ENCODE peak calls at places on chromosomes 12 and 14, in five cellular contexts. One of them, this sample, is unnamed.

GRCh38 chr14:99720941-99721791 is 37.1 kb downstream of the CYP46A1 start:
- DNase-seq in choroid plexus epithelial cell: no peak
- DNase-seq in effector memory CD8-positive, alpha-beta T cell: no peak
- DNase-seq in GM12878: no peak
- DNase-seq in GM12892: no peak
- DNase-seq in this sample: no peak

GRCh38 chr14:90698379-90698869 is 117.8 kb downstream of the TTC7B start:
- DNase-seq in choroid plexus epithelial cell: peak
- DNase-seq in effector memory CD8-positive, alpha-beta T cell: no peak
- DNase-seq in GM12878: no peak
- DNase-seq in GM12892: no peak
- DNase-seq in this sample: no peak

GRCh38 chr14:66709292-66709691 is 201.3 kb downstream of the GPHN start:
- DNase-seq in choroid plexus epithelial cell: peak
- DNase-seq in effector memory CD8-positive, alpha-beta T cell: no peak
- DNase-seq in GM12878: no peak
- DNase-seq in GM12892: no peak
- DNase-seq in this sample: no peak

GRCh38 chr12:80936642-80937390 is 918 bp downstream of the LIN7A start:
- DNase-seq in choroid plexus epithelial cell: peak
- DNase-seq in effector memory CD8-positive, alpha-beta T cell: no peak
- DNase-seq in GM12878: no peak
- DNase-seq in GM12892: peak
- DNase-seq in this sample: no peak

GRCh38 chr12:130194154-130194553 is 31.9 kb downstream of the FZD10 start:
- DNase-seq in choroid plexus epithelial cell: no peak
- DNase-seq in effector memory CD8-positive, alpha-beta T cell: no peak
- DNase-seq in GM12878: no peak
- DNase-seq in GM12892: no peak
- DNase-seq in this sample: no peak

GRCh38 chr14:69880051-69880487 is 853 bp downstream of the SMOC1 start:
- DNase-seq in choroid plexus epithelial cell: peak
- DNase-seq in effector memory CD8-positive, alpha-beta T cell: no peak
- DNase-seq in GM12878: no peak
- DNase-seq in GM12892: no peak
- DNase-seq in this sample: no peak

GRCh38 chr14:24051789-24052655 is at the start of gene CARMIL3:
- DNase-seq in choroid plexus epithelial cell: peak
- DNase-seq in effector memory CD8-positive, alpha-beta T cell: peak
- DNase-seq in GM12878: no peak
- DNase-seq in GM12892: peak
- DNase-seq in this sample: peak

GRCh38 chr12:121196902-121197301 is 13.0 kb upstream of the P2RX4 start:
- DNase-seq in choroid plexus epithelial cell: no peak
- DNase-seq in effector memory CD8-positive, alpha-beta T cell: no peak
- DNase-seq in GM12878: no peak
- DNase-seq in GM12892: no peak
- DNase-seq in this sample: peak

GRCh38 chr12:132077322-132078100 is 66.6 kb downstream of the DDX51 start:
- DNase-seq in choroid plexus epithelial cell: no peak
- DNase-seq in effector memory CD8-positive, alpha-beta T cell: no peak
- DNase-seq in GM12878: no peak
- DNase-seq in GM12892: no peak
- DNase-seq in this sample: no peak

GRCh38 chr14:81480741-81481140 is 52.9 kb downstream of the SEL1L start:
- DNase-seq in choroid plexus epithelial cell: no peak
- DNase-seq in effector memory CD8-positive, alpha-beta T cell: peak
- DNase-seq in GM12878: no peak
- DNase-seq in GM12892: no peak
- DNase-seq in this sample: no peak

GRCh38 chr12:45415393-45415817 is 199.5 kb downstream of the ANO6 start:
- DNase-seq in choroid plexus epithelial cell: peak
- DNase-seq in effector memory CD8-positive, alpha-beta T cell: no peak
- DNase-seq in GM12878: peak
- DNase-seq in GM12892: no peak
- DNase-seq in this sample: no peak

GRCh38 chr12:77830952-77831351 is 258 bp downstream of the NAV3 start:
- DNase-seq in choroid plexus epithelial cell: no peak
- DNase-seq in effector memory CD8-positive, alpha-beta T cell: no peak
- DNase-seq in GM12878: no peak
- DNase-seq in GM12892: no peak
- DNase-seq in this sample: no peak

GRCh38 chr12:45357547-45358417 is 141.9 kb downstream of the ANO6 start:
- DNase-seq in choroid plexus epithelial cell: peak
- DNase-seq in effector memory CD8-positive, alpha-beta T cell: no peak
- DNase-seq in GM12878: no peak
- DNase-seq in GM12892: no peak
- DNase-seq in this sample: no peak

GRCh38 chr14:58272589-58273372 is 25.6 kb upstream of the ARID4A start:
- DNase-seq in choroid plexus epithelial cell: peak
- DNase-seq in effector memory CD8-positive, alpha-beta T cell: no peak
- DNase-seq in GM12878: no peak
- DNase-seq in GM12892: no peak
- DNase-seq in this sample: no peak

GRCh38 chr14:103408491-103409155 is 23.4 kb downstream of the MARK3 start:
- DNase-seq in choroid plexus epithelial cell: peak
- DNase-seq in effector memory CD8-positive, alpha-beta T cell: no peak
- DNase-seq in GM12878: no peak
- DNase-seq in GM12892: no peak
- DNase-seq in this sample: no peak

This sample was measured in GDM1.